ENCODE peak calls at places on chromosomes 1 and 21, in nine cellular contexts. One of them, this sample, is unnamed.

GRCh38 chr1:19688041-19688842 is 23.6 kb downstream of the HTR6 start:
- DNase-seq in WTC11: no peak
- DNase-seq in progenitor cell of endocrine pancreas: no peak
- DNase-seq in neural progenitor cell: no peak
- DNase-seq in glutamatergic neuron: no peak
- DNase-seq in kidney: no peak
- DNase-seq in cardiac fibroblast: no peak
- DNase-seq in Calu3: no peak
- DNase-seq in type B pancreatic cell: no peak
- DNase-seq in this sample: no peak

GRCh38 chr1:171506525-171507304 is 21.4 kb downstream of the PRRC2C start:
- DNase-seq in kidney: no peak
- DNase-seq in WTC11: no peak
- DNase-seq in type B pancreatic cell: no peak
- DNase-seq in Calu3: no peak
- DNase-seq in neural progenitor cell: no peak
- DNase-seq in progenitor cell of endocrine pancreas: no peak
- DNase-seq in glutamatergic neuron: no peak
- DNase-seq in cardiac fibroblast: peak
- DNase-seq in this sample: no peak

GRCh38 chr1:166197597-166197996 is 30.8 kb upstream of the FAM78B start:
- DNase-seq in Calu3: peak
- DNase-seq in cardiac fibroblast: no peak
- DNase-seq in type B pancreatic cell: no peak
- DNase-seq in progenitor cell of endocrine pancreas: no peak
- DNase-seq in WTC11: no peak
- DNase-seq in glutamatergic neuron: no peak
- DNase-seq in kidney: no peak
- DNase-seq in neural progenitor cell: no peak
- DNase-seq in this sample: no peak

GRCh38 chr21:39489380-39489924 is 37.7 kb downstream of the SH3BGR start:
- DNase-seq in progenitor cell of endocrine pancreas: no peak
- DNase-seq in cardiac fibroblast: no peak
- DNase-seq in kidney: no peak
- DNase-seq in WTC11: no peak
- DNase-seq in neural progenitor cell: no peak
- DNase-seq in Calu3: no peak
- DNase-seq in glutamatergic neuron: no peak
- DNase-seq in type B pancreatic cell: no peak
- DNase-seq in this sample: no peak

GRCh38 chr1:150973826-150974579 is 632 bp downstream of the CERS2 start:
- DNase-seq in glutamatergic neuron: peak
- DNase-seq in Calu3: peak
- DNase-seq in type B pancreatic cell: no peak
- DNase-seq in progenitor cell of endocrine pancreas: no peak
- DNase-seq in cardiac fibroblast: no peak
- DNase-seq in neural progenitor cell: peak
- DNase-seq in WTC11: peak
- DNase-seq in kidney: peak
- DNase-seq in this sample: no peak

GRCh38 chr21:45822002-45822397 is 159.6 kb upstream of the COL6A1 start:
- DNase-seq in WTC11: no peak
- DNase-seq in Calu3: no peak
- DNase-seq in kidney: no peak
- DNase-seq in glutamatergic neuron: no peak
- DNase-seq in progenitor cell of endocrine pancreas: no peak
- DNase-seq in neural progenitor cell: no peak
- DNase-seq in type B pancreatic cell: no peak
- DNase-seq in cardiac fibroblast: no peak
- DNase-seq in this sample: no peak

GRCh38 chr1:103457856-103458255 is 67.6 kb upstream of the RNPC3 start:
- DNase-seq in progenitor cell of endocrine pancreas: no peak
- DNase-seq in Calu3: no peak
- DNase-seq in cardiac fibroblast: no peak
- DNase-seq in neural progenitor cell: peak
- DNase-seq in kidney: no peak
- DNase-seq in WTC11: peak
- DNase-seq in glutamatergic neuron: no peak
- DNase-seq in type B pancreatic cell: no peak
- DNase-seq in this sample: no peak

GRCh38 chr1:2603521-2604155 is 17.1 kb downstream of the PRXL2B start:
- DNase-seq in type B pancreatic cell: peak
- DNase-seq in progenitor cell of endocrine pancreas: no peak
- DNase-seq in neural progenitor cell: no peak
- DNase-seq in cardiac fibroblast: no peak
- DNase-seq in glutamatergic neuron: no peak
- DNase-seq in kidney: peak
- DNase-seq in WTC11: peak
- DNase-seq in Calu3: no peak
- DNase-seq in this sample: peak

GRCh38 chr1:68093737-68094136 is 43.3 kb upstream of the DIRAS3 start:
- DNase-seq in cardiac fibroblast: no peak
- DNase-seq in kidney: no peak
- DNase-seq in neural progenitor cell: no peak
- DNase-seq in progenitor cell of endocrine pancreas: no peak
- DNase-seq in Calu3: no peak
- DNase-seq in glutamatergic neuron: no peak
- DNase-seq in type B pancreatic cell: no peak
- DNase-seq in WTC11: no peak
- DNase-seq in this sample: no peak

GRCh38 chr1:41740058-41740457 is 178.7 kb downstream of the HIVEP3 start:
- DNase-seq in WTC11: no peak
- DNase-seq in progenitor cell of endocrine pancreas: no peak
- DNase-seq in glutamatergic neuron: no peak
- DNase-seq in kidney: no peak
- DNase-seq in type B pancreatic cell: no peak
- DNase-seq in cardiac fibroblast: no peak
- DNase-seq in neural progenitor cell: no peak
- DNase-seq in Calu3: no peak
- DNase-seq in this sample: no peak

GRCh38 chr1:31433396-31433930 is 20.4 kb downstream of the SERINC2 start:
- DNase-seq in neural progenitor cell: no peak
- DNase-seq in cardiac fibroblast: no peak
- DNase-seq in kidney: no peak
- DNase-seq in progenitor cell of endocrine pancreas: no peak
- DNase-seq in glutamatergic neuron: no peak
- DNase-seq in WTC11: no peak
- DNase-seq in type B pancreatic cell: no peak
- DNase-seq in Calu3: no peak
- DNase-seq in this sample: no peak

DNA sequence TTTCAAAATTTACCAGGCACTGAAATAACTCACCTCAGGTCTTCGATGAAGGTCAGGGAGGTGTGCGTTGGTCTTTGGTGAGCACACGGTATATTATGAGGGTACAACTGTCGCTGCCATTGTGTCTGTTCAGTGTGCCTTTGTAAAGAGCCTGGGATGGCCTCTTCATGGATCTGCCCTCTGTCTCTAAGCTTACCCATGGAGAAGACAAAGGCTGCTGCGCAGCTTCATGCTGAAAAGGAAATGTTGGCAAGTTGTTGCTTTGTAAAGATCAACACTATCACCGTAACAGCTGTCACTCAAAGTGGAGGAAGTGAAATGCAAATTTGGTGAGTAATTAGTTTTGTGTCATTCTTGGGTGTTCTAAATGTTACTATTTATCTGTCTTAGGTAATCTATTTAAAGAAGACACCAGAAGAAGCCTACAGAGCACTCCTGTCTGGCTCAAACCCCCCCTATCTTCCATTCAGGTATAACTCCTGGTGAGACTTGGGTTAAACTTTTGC is 71.6 kb downstream of the CDC14A start:
- DNase-seq in Calu3: no peak
- DNase-seq in glutamatergic neuron: no peak
- DNase-seq in cardiac fibroblast: no peak
- DNase-seq in progenitor cell of endocrine pancreas: no peak
- DNase-seq in type B pancreatic cell: no peak
- DNase-seq in kidney: no peak
- DNase-seq in WTC11: no peak
- DNase-seq in neural progenitor cell: peak
- DNase-seq in this sample: no peak
- TF ChIP-seq CTCF in Calu3: no peak
- TF ChIP-seq CTCF in glutamatergic neuron: no peak
- TF ChIP-seq CTCF in cardiac fibroblast: no peak
- TF ChIP-seq CTCF in progenitor cell of endocrine pancreas: no peak
- TF ChIP-seq CTCF in type B pancreatic cell: no peak
- TF ChIP-seq CTCF in kidney: no peak
- TF ChIP-seq CTCF in WTC11: no peak
- TF ChIP-seq CTCF in neural progenitor cell: peak
- TF ChIP-seq CTCF in this sample: no peak

GRCh38 chr1:157168015-157168414 is 29.8 kb upstream of the ETV3 start:
- DNase-seq in WTC11: no peak
- DNase-seq in Calu3: no peak
- DNase-seq in glutamatergic neuron: no peak
- DNase-seq in neural progenitor cell: no peak
- DNase-seq in cardiac fibroblast: no peak
- DNase-seq in type B pancreatic cell: no peak
- DNase-seq in kidney: no peak
- DNase-seq in progenitor cell of endocrine pancreas: no peak
- DNase-seq in this sample: no peak

GRCh38 chr1:157173900-157174410 is 35.8 kb upstream of the ETV3 start:
- DNase-seq in cardiac fibroblast: no peak
- DNase-seq in neural progenitor cell: no peak
- DNase-seq in Calu3: no peak
- DNase-seq in type B pancreatic cell: no peak
- DNase-seq in WTC11: no peak
- DNase-seq in progenitor cell of endocrine pancreas: no peak
- DNase-seq in glutamatergic neuron: no peak
- DNase-seq in kidney: no peak
- DNase-seq in this sample: no peak

GRCh38 chr1:157166581-157166980 is 28.4 kb upstream of the ETV3 start:
- DNase-seq in type B pancreatic cell: no peak
- DNase-seq in kidney: no peak
- DNase-seq in neural progenitor cell: no peak
- DNase-seq in glutamatergic neuron: no peak
- DNase-seq in progenitor cell of endocrine pancreas: no peak
- DNase-seq in cardiac fibroblast: no peak
- DNase-seq in WTC11: no peak
- DNase-seq in Calu3: no peak
- DNase-seq in this sample: no peak

GRCh38 chr1:157167437-157167836 is 29.2 kb upstream of the ETV3 start:
- DNase-seq in WTC11: no peak
- DNase-seq in kidney: no peak
- DNase-seq in neural progenitor cell: no peak
- DNase-seq in progenitor cell of endocrine pancreas: no peak
- DNase-seq in cardiac fibroblast: no peak
- DNase-seq in Calu3: no peak
- DNase-seq in type B pancreatic cell: no peak
- DNase-seq in glutamatergic neuron: no peak
- DNase-seq in this sample: no peak

DNA sequence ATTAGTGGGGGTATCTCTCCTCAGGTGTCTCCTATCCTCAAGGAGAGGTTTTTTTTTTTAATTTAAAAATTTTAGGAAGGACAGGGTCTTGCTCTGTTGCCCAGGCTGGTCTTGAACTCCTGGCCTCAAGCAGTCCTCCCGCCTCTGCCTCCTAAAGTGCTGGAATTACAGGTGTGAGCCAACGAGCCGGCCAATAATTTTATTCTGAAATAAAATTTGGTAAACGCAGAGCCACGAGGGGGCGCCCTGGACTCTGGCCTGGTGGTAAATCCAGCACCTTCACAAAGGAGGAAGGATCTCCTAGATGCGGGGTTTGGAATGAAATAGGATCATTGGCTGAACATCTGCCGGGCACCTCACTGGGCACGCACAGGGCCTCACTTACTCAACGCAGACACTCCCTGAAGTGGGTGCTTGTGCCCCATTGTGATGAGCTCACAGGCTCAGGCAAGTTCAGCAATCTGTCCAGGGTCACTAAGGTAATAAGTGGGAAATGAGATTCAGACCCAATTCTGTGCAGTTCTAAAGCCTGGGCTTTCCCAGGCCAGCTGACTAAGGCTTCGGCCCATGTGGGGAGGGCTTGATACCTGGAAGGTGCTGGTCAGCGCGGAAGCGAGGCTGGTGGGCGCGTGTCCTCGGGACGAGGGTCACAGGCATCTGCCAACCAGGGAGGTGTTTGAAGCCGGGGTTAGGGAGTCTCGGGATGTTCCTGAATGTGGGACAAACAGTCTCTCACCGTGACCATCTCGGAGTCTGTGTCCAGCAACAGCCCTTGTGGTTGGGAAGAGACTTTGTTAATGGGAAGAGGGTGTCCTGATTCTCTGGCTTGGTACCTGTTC is 32.7 kb upstream of the ETV3 start:
- DNase-seq in neural progenitor cell: peak
- DNase-seq in WTC11: peak
- DNase-seq in type B pancreatic cell: peak
- DNase-seq in kidney: no peak
- DNase-seq in Calu3: peak
- DNase-seq in glutamatergic neuron: peak
- DNase-seq in cardiac fibroblast: peak
- DNase-seq in progenitor cell of endocrine pancreas: no peak
- DNase-seq in this sample: no peak
- TF ChIP-seq CTCF in neural progenitor cell: peak
- TF ChIP-seq CTCF in WTC11: peak
- TF ChIP-seq CTCF in type B pancreatic cell: peak
- TF ChIP-seq CTCF in kidney: no peak
- TF ChIP-seq CTCF in Calu3: peak
- TF ChIP-seq CTCF in glutamatergic neuron: peak
- TF ChIP-seq CTCF in cardiac fibroblast: peak
- TF ChIP-seq CTCF in progenitor cell of endocrine pancreas: peak
- TF ChIP-seq CTCF in this sample: peak

DNA sequence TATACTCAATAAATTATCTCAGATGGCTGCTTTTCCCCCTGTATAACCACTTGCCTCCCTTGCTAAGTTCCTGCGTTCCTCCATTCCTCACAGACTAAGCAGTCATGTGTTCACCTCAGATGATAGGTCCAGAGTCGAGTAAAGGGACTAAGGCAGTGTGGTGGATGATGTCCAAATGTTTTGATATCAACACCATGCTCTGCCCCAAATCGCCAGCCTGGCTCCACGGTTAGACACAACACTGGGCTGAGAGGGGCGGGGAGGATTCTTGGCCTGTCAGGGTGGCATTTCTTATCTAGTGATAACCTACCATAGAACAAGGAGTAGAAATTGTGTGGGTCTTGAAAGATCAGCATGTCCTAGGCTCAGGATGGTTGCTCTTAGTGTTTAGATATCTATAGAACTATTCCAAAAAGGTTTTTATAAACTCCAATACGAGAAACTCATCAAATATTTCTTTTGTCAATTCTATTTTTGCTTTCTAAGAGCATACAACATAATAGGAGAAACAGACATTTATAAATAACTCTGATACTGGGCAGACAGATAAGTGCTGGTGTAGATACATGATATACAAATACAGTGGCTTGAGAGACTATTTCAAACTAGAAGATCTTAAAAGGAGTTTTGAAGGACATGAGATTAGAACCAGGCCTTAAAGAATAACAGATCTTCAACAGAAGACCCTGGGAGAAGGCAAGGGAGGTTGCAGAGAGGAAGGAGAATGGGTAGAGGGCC is 21.5 kb downstream of the GJA5 start:
- DNase-seq in WTC11: no peak
- DNase-seq in type B pancreatic cell: no peak
- DNase-seq in neural progenitor cell: no peak
- DNase-seq in progenitor cell of endocrine pancreas: no peak
- DNase-seq in Calu3: no peak
- DNase-seq in cardiac fibroblast: no peak
- DNase-seq in glutamatergic neuron: no peak
- DNase-seq in kidney: no peak
- DNase-seq in this sample: no peak
- TF ChIP-seq CTCF in WTC11: no peak
- TF ChIP-seq CTCF in type B pancreatic cell: no peak
- TF ChIP-seq CTCF in neural progenitor cell: no peak
- TF ChIP-seq CTCF in progenitor cell of endocrine pancreas: no peak
- TF ChIP-seq CTCF in Calu3: no peak
- TF ChIP-seq CTCF in cardiac fibroblast: no peak
- TF ChIP-seq CTCF in glutamatergic neuron: no peak
- TF ChIP-seq CTCF in kidney: no peak
- TF ChIP-seq CTCF in this sample: no peak

GRCh38 chr1:82782599-82782998 is 981.9 kb downstream of the ADGRL2 start:
- DNase-seq in cardiac fibroblast: no peak
- DNase-seq in neural progenitor cell: no peak
- DNase-seq in type B pancreatic cell: no peak
- DNase-seq in WTC11: no peak
- DNase-seq in kidney: no peak
- DNase-seq in glutamatergic neuron: no peak
- DNase-seq in Calu3: no peak
- DNase-seq in progenitor cell of endocrine pancreas: no peak
- DNase-seq in this sample: no peak
- TF ChIP-seq CTCF in cardiac fibroblast: no peak
- TF ChIP-seq CTCF in neural progenitor cell: no peak
- TF ChIP-seq CTCF in type B pancreatic cell: no peak
- TF ChIP-seq CTCF in WTC11: no peak
- TF ChIP-seq CTCF in kidney: no peak
- TF ChIP-seq CTCF in glutamatergic neuron: no peak
- TF ChIP-seq CTCF in Calu3: no peak
- TF ChIP-seq CTCF in progenitor cell of endocrine pancreas: no peak
- TF ChIP-seq CTCF in this sample: no peak